ENCODE peak calls at places on chromosomes 6 and 20, in five cellular contexts. Q is stimulated activated CD8-positive, alpha-beta memory T cell treated with anti-CD3 and anti-CD28 coated beads, Interleukin-2, amount 100 ng/mL, for 1 hour; F is activated T-helper 2 cell treated with anti-CD3 and anti-CD28 coated beads, Interferon-gamma antibody, Interleukin-2, Interleukin-4, amounts not matched to agents 10 μg/mL and 5 μg/mL and 100 μg/mL, durations not matched to agents 14 hours and 24 hours and 36 hours; D is T47D; M is naive thymus-derived CD8-positive, alpha-beta T cell. Z is an unnamed sample.

GRCh38 chr6:16871047-16871446 is 109.8 kb upstream of the ATXN1 start:
- DNase-seq in Q (no peak), D (no peak), M (no peak), F (no peak), Z (no peak)

GRCh38 chr20:23823621-23824324 is 2.8 kb downstream of the CST2 start:
- DNase-seq in F (no peak), D (no peak), Q (no peak), M (no peak), Z (no peak)

GRCh38 chr6:70080443-70081062 is 214.2 kb downstream of the COL19A1 start:
- DNase-seq in Q (no peak), M (no peak), F (no peak), D (no peak), Z (no peak)

GRCh38 chr6:15400572-15401004 is 154.7 kb downstream of the JARID2 start:
- DNase-seq in Q (no peak), D (peak), F (no peak), M (peak), Z (no peak)

GRCh38 chr6:132392292-132392691 is 9.0 kb downstream of the MOXD1 start:
- DNase-seq in D (no peak), M (no peak), F (no peak), Q (no peak), Z (no peak)

GRCh38 chr20:58649288-58650180 is 1.5 kb upstream of the STX16 start:
- DNase-seq in M (no peak), Q (no peak), D (no peak), F (peak), Z (peak)

GRCh38 chr6:163241668-163242067 is 172.8 kb upstream of the QKI start:
- DNase-seq in D (no peak), M (no peak), Q (no peak), F (no peak), Z (no peak)

GRCh38 chr6:84764332-84765049 is at the start of gene TBX18:
- DNase-seq in M (no peak), Q (no peak), F (no peak), D (no peak), Z (no peak)

GRCh38 chr6:55713411-55713810 is 134.4 kb upstream of the HMGCLL1 start:
- DNase-seq in M (no peak), F (no peak), Q (no peak), D (no peak), Z (no peak)

GRCh38 chr6:147135211-147135672 is 69.0 kb upstream of the STXBP5 start:
- DNase-seq in F (no peak), D (no peak), Q (no peak), M (no peak), Z (no peak)

GRCh38 chr6:2745246-2745645 is 5.5 kb downstream of the MYLK4 start:
- DNase-seq in Q (no peak), M (no peak), D (no peak), F (no peak), Z (no peak)

GRCh38 chr6:39593644-39594043 is 131.6 kb downstream of the KIF6 start:
- DNase-seq in Q (no peak), D (no peak), F (no peak), M (no peak), Z (no peak)

GRCh38 chr6:152952045-152952444 is 30.8 kb downstream of the FBXO5 start:
- DNase-seq in D (no peak), Q (no peak), F (no peak), M (no peak), Z (no peak)

GRCh38 chr20:16929756-16930155 is 181.6 kb downstream of the OTOR start:
- DNase-seq in Q (no peak), M (no peak), D (no peak), F (no peak), Z (no peak)

GRCh38 chr6:109302176-109302575 is 80.1 kb downstream of the CD164 start:
- DNase-seq in M (no peak), Q (no peak), F (no peak), D (no peak), Z (no peak)

GRCh38 chr20:62739581-62740285 is 31.1 kb downstream of the NTSR1 start:
- DNase-seq in Q (no peak), D (no peak), M (no peak), F (peak), Z (peak)

GRCh38 chr20:46765506-46765905 is 56.1 kb downstream of the SLC2A10 start:
- DNase-seq in M (no peak), F (no peak), D (no peak), Q (no peak), Z (no peak)

GRCh38 chr6:144931172-144932035 is 646.3 kb downstream of the UTRN start:
- DNase-seq in M (peak), Q (no peak), D (peak), F (no peak), Z (peak)

GRCh38 chr6:30399390-30400058 is 54.6 kb downstream of the RPP21 start:
- DNase-seq in Q (no peak), M (no peak), D (no peak), F (no peak), Z (no peak)

GRCh38 chr6:437042-437402 is 45.5 kb downstream of the IRF4 start:
- DNase-seq in F (no peak), D (no peak), M (no peak), Q (no peak), Z (no peak)

GRCh38 chr20:48283470-48284110 is 498.3 kb upstream of the SULF2 start:
- DNase-seq in D (no peak), F (no peak), Q (no peak), M (no peak), Z (no peak)

GRCh38 chr6:56661298-56661697 is 18.6 kb upstream of the DST start:
- DNase-seq in M (no peak), D (no peak), F (no peak), Q (no peak), Z (no peak)

GRCh38 chr20:41392871-41393704 is 26.5 kb upstream of the EMILIN3 start:
- DNase-seq in F (no peak), Q (no peak), D (no peak), M (no peak), Z (no peak)